ENCODE peak calls at places on chromosome 10, in nine cellular contexts. W is upper lobe of left lung, G is spleen, X is HL-60, J is H1, S is SK-N-SH, M is GM23338, Z is HepG2, R is HCT116. F is an unnamed sample.

GRCh38 chr10:92839191-92840085 is 8.9 kb upstream of the EXOC6 start:
- DNase-seq in M (peak; percentile 90), G (peak; percentile 87), J (no peak), R (no peak), W (peak; percentile 56), X (no peak), Z (peak; percentile 34), S (peak; percentile 63), F (peak; percentile 68)

GRCh38 chr10:6197274-6197673 is 5.5 kb upstream of the PFKFB3 start:
- DNase-seq in G (no peak), J (no peak), W (no peak), R (no peak), S (no peak), Z (no peak), X (no peak), M (no peak), F (no peak)

GRCh38 chr10:71735709-71736569 is 16.4 kb upstream of the C10orf105 start:
- DNase-seq in R (no peak), S (no peak), Z (no peak), M (no peak), W (peak; percentile 71), G (peak; percentile 93), J (no peak), X (no peak), F (peak; percentile 62)

GRCh38 chr10:97828721-97829120 is 20.9 kb upstream of the GOLGA7B start:
- DNase-seq in Z (no peak), X (no peak), S (no peak), R (no peak), G (no peak), M (no peak), J (no peak), W (no peak), F (no peak)

GRCh38 chr10:128854965-128855364 is 612.1 kb upstream of the MGMT start:
- DNase-seq in R (no peak), X (no peak), G (no peak), J (no peak), Z (peak; percentile 70), M (peak; percentile 19), S (no peak), W (peak; percentile 85), F (peak; percentile 75)

GRCh38 chr10:89391882-89392756 is at the start of gene IFIT1:
- DNase-seq in Z (peak; percentile 82), M (peak; percentile 81), R (peak; percentile 68), J (no peak), W (peak; percentile 60), S (peak; percentile 55), X (peak; percentile 28), G (no peak), F (peak; percentile 59)

GRCh38 chr10:21579291-21579690 is 45.3 kb downstream of the MLLT10 start:
- DNase-seq in W (no peak), J (no peak), R (no peak), S (no peak), Z (no peak), X (no peak), M (no peak), G (no peak), F (no peak)

GRCh38 chr10:85862771-85863170 is 503.8 kb downstream of the GRID1 start:
- DNase-seq in G (no peak), S (no peak), X (no peak), M (peak; percentile 1), Z (no peak), W (no peak), R (no peak), J (no peak), F (no peak)

GRCh38 chr10:29239569-29240472 is 49.0 kb upstream of the LYZL1 start:
- DNase-seq in M (peak; percentile 83), R (peak; percentile 43), W (no peak), X (no peak), J (no peak), Z (peak; percentile 57), G (no peak), S (peak; percentile 52), F (no peak)

GRCh38 chr10:58641095-58641531 is 128.4 kb downstream of the BICC1 start:
- DNase-seq in R (peak; percentile 18), Z (peak; percentile 81), X (no peak), M (peak; percentile 40), G (no peak), S (peak; percentile 20), J (no peak), W (no peak), F (no peak)
- TF ChIP-seq CTCF in R (peak; percentile 42), Z (peak; percentile 58), X (no peak), M (peak; percentile 58), G (no peak), S (peak; percentile 61), J (no peak), W (no peak), F (no peak)

GRCh38 chr10:68106656-68107055 is 2.6 kb upstream of the MYPN start:
- DNase-seq in S (no peak), X (no peak), Z (no peak), G (no peak), J (no peak), M (no peak), W (no peak), R (no peak), F (no peak)
- TF ChIP-seq POLR2AphosphoS5 in S (peak; percentile 13), X (no peak), Z (no peak), G (no peak), J (no peak), M (no peak), W (no peak), R (no peak), F (no peak)

GRCh38 chr10:75593690-75594556 is 162.5 kb downstream of the LRMDA start:
- DNase-seq in Z (no peak), W (no peak), X (no peak), M (peak; percentile 73), G (no peak), S (no peak), J (no peak), R (no peak), F (no peak)
- TF ChIP-seq CTCF in Z (peak; percentile 58), W (no peak), X (no peak), M (peak; percentile 87), G (no peak), S (peak; percentile 30), J (peak; percentile 92), R (peak; percentile 55), F (no peak)

GRCh38 chr10:78777466-78778256 is 291.1 kb upstream of the ZMIZ1 start:
- DNase-seq in M (no peak), R (no peak), X (no peak), Z (no peak), W (no peak), J (no peak), G (no peak), S (peak; percentile 64), F (peak; percentile 23)
- TF ChIP-seq POLR2AphosphoS5 in M (no peak), R (no peak), X (no peak), Z (no peak), W (peak; percentile 29), J (no peak), G (peak; percentile 16), S (no peak), F (no peak)

GRCh38 chr10:75294866-75295692 is 59.3 kb upstream of the COMTD1 start:
- DNase-seq in M (peak; percentile 76), Z (peak; percentile 87), R (peak; percentile 64), S (peak; percentile 85), G (peak; percentile 89), X (no peak), J (no peak), W (peak; percentile 82), F (peak; percentile 74)
- TF ChIP-seq CTCF in M (peak; percentile 7), Z (peak; percentile 52), R (peak; percentile 1), S (peak; percentile 19), G (peak; percentile 15), X (no peak), J (peak; percentile 4), W (peak; percentile 12), F (peak; percentile 33)

DNA sequence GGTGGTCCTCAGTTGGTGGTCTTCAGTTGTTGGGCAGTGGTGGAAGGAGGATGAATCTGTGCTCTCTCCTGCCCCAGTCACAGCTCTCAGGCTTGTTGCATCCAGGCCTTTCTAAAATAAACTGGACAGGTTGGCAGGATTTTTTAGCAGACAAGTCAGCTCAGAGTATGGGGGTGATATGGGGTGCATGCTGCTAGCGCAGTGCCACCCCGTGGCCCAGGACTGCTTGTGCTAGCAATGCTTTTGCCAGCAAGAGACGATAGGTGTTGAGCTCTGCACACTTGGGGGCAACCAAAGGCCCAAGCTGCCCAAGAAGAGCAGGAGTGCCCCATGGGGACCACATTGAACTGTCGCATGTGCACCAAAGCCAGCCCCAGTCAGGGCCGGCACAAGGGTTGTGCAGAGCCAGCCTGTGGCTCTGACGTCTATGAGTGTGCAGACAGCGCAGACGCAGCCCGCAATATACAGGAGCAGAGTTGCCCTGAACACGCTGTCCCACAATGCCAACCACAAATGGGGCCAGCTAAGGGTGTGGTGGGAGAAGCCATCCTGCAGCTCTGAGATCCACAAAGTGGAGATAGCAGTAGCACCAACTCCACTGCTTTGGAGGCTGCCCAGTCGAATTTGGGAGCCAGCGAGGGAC is 49.8 kb upstream of the PDSS1 start:
- DNase-seq in R (no peak), X (no peak), S (no peak), M (no peak), W (no peak), J (no peak), Z (no peak), G (no peak), F (no peak)
- TF ChIP-seq POLR2AphosphoS5 in R (no peak), X (no peak), S (no peak), M (no peak), W (no peak), J (no peak), Z (no peak), G (no peak), F (no peak)

GRCh38 chr10:23293145-23293724 is 51.4 kb downstream of the C10orf67 start:
- DNase-seq in S (peak; percentile 70), J (peak; percentile 36), X (no peak), R (peak; percentile 33), G (no peak), M (peak; percentile 92), Z (peak; percentile 53), W (no peak), F (no peak)
- TF ChIP-seq CTCF in S (peak; percentile 72), J (peak; percentile 92), X (no peak), R (peak; percentile 67), G (peak; percentile 13), M (peak; percentile 93), Z (peak; percentile 89), W (peak; percentile 13), F (peak; percentile 15)

DNA sequence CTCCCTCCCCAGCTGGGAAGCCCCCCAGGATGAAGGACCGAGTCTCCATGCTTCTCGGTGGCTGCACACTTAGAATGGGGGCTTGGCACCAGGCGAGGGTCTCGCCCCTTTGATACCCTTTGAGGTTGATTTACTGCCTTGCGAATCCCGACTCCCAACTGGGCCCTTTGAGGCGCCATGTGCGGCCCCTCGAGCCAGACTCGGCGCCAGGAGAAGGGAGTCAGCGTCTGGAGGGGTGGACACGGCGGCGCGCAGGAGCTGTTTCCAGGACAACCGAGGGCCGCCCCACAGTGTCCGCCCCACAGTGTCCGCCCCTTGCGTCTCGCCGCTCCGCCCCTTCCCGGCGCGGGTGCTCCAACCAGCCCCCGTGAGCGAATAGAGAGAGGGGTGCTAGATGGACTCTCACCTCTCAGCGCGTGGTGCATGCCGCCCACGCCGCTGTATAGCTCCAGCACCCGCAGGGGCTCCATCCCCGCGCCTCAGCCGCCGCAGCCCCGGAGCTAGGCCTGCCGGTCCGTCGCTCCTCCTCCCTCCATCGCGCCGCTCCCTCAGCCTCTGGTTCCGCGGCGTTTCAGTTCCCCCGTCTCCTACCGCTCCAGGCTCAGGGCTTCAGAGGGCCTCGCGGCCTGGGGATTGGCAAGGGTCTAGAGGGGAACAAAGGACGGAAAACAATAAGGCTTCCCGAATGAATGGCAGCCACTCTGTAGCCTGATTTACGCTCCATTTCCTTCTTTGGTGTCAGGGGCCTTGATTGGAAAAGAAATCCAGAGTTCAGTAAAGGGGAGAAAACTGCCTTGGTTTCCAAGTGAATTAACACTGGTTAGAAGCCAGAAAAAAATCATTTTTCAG is at the start of gene TRDMT1:
- DNase-seq in R (peak; percentile 69), G (peak; percentile 96), M (peak; percentile 93), S (peak; percentile 90), X (peak; percentile 46), J (peak; percentile 71), W (peak; percentile 89), Z (peak; percentile 67), F (peak; percentile 88)
- TF ChIP-seq POLR2AphosphoS5 in R (peak; percentile 90), G (peak; percentile 94), M (peak; percentile 69), S (peak; percentile 76), X (peak; percentile 70), J (peak; percentile 71), W (peak; percentile 62), Z (no peak), F (peak; percentile 77)

F was measured in transverse colon.